ENCODE peak calls at places on chromosomes 3 and 15, in ten cellular contexts. B is glutamatergic neuron, A is endothelial cell, W is omental fat pad, L is fibroblast of lung, R is psoas muscle, U is coronary artery, E is K562, C is activated B cell treated with CpG ODN at 0.5 μM for 24 hours, K is GM20000. I is an unnamed sample.

GRCh38 chr3:115706311-115706829 is 83.1 kb downstream of the GAP43 start:
- DNase-seq in B (no peak), A (no peak), W (no peak), L (no peak), R (no peak), U (no peak), E (no peak), C (no peak), K (no peak), I (no peak)

GRCh38 chr3:119322523-119323400 is 28.6 kb downstream of the ARHGAP31 start:
- DNase-seq in B (peak), A (peak), W (peak), L (peak), R (peak), U (peak), E (peak), C (peak), K (peak), I (peak)

GRCh38 chr3:15955968-15956367 is 158.2 kb upstream of the ANKRD28 start:
- DNase-seq in B (no peak), A (no peak), W (no peak), L (peak), R (no peak), U (no peak), E (no peak), C (no peak), K (no peak), I (no peak)

GRCh38 chr3:72100626-72101187 is 315.8 kb upstream of the PROK2 start:
- DNase-seq in B (peak), A (peak), W (peak), L (peak), R (peak), U (peak), E (peak), C (peak), K (peak), I (peak)

GRCh38 chr15:25798207-25798931 is 64.8 kb downstream of the ATP10A start:
- DNase-seq in B (no peak), A (no peak), W (no peak), L (no peak), R (no peak), U (peak), E (no peak), C (no peak), K (no peak), I (no peak)

GRCh38 chr15:32843211-32843907 is 125.6 kb downstream of the GREM1 start:
- DNase-seq in B (no peak), A (no peak), W (no peak), L (no peak), R (no peak), U (no peak), E (no peak), C (no peak), K (no peak), I (no peak)

GRCh38 chr15:70104227-70104626 is 6.5 kb upstream of the TLE3 start:
- DNase-seq in B (no peak), A (no peak), W (no peak), L (no peak), R (no peak), U (no peak), E (no peak), C (no peak), K (no peak), I (no peak)

GRCh38 chr3:156233875-156234274 is 113.5 kb downstream of the KCNAB1 start:
- DNase-seq in B (no peak), A (no peak), W (no peak), L (no peak), R (no peak), U (no peak), E (no peak), C (no peak), K (no peak), I (no peak)

GRCh38 chr3:111303760-111304159 is 232.1 kb downstream of the NECTIN3 start:
- DNase-seq in B (no peak), A (no peak), W (no peak), L (peak), R (no peak), U (no peak), E (no peak), C (no peak), K (no peak), I (no peak)

GRCh38 chr15:23877502-23878412 is 190.7 kb upstream of the NDN start:
- DNase-seq in B (peak), A (peak), W (no peak), L (peak), R (peak), U (no peak), E (peak), C (no peak), K (peak), I (no peak)

GRCh38 chr3:77147836-77148578 is 108.1 kb downstream of the ROBO2 start:
- DNase-seq in B (no peak), A (no peak), W (no peak), L (peak), R (no peak), U (no peak), E (no peak), C (no peak), K (no peak), I (no peak)

GRCh38 chr15:77808077-77808476 is 175.4 kb upstream of the LINGO1 start:
- DNase-seq in B (no peak), A (no peak), W (no peak), L (no peak), R (no peak), U (no peak), E (no peak), C (no peak), K (no peak), I (no peak)

GRCh38 chr3:38554127-38554827 is 58.1 kb downstream of the EXOG start:
- DNase-seq in B (no peak), A (no peak), W (no peak), L (no peak), R (no peak), U (peak), E (no peak), C (no peak), K (no peak), I (no peak)

GRCh38 chr3:39108309-39108708 is 829 bp downstream of the TTC21A start:
- DNase-seq in B (no peak), A (no peak), W (no peak), L (no peak), R (no peak), U (no peak), E (no peak), C (no peak), K (peak), I (peak)

GRCh38 chr15:74955017-74955416 is 1.6 kb downstream of the RPP25 start:
- DNase-seq in B (no peak), A (no peak), W (no peak), L (no peak), R (no peak), U (no peak), E (peak), C (no peak), K (no peak), I (no peak)

GRCh38 chr3:13122101-13123055 is 49.1 kb upstream of the IQSEC1 start:
- DNase-seq in B (no peak), A (no peak), W (no peak), L (no peak), R (no peak), U (peak), E (no peak), C (no peak), K (no peak), I (no peak)

GRCh38 chr3:49721861-49722781 is 1.6 kb downstream of the GMPPB start:
- DNase-seq in B (no peak), A (no peak), W (no peak), L (no peak), R (no peak), U (peak), E (no peak), C (no peak), K (peak), I (no peak)

GRCh38 chr3:49723301-49723630 is 485 bp downstream of the GMPPB start:
- DNase-seq in B (peak), A (peak), W (no peak), L (peak), R (peak), U (peak), E (peak), C (peak), K (peak), I (peak)

GRCh38 chr3:49724586-49724985 is 835 bp upstream of the GMPPB start:
- DNase-seq in B (no peak), A (no peak), W (no peak), L (no peak), R (no peak), U (peak), E (peak), C (peak), K (peak), I (peak)

GRCh38 chr3:49722896-49723295 is 855 bp downstream of the GMPPB start:
- DNase-seq in B (no peak), A (no peak), W (no peak), L (no peak), R (no peak), U (peak), E (no peak), C (no peak), K (peak), I (no peak)

DNA sequence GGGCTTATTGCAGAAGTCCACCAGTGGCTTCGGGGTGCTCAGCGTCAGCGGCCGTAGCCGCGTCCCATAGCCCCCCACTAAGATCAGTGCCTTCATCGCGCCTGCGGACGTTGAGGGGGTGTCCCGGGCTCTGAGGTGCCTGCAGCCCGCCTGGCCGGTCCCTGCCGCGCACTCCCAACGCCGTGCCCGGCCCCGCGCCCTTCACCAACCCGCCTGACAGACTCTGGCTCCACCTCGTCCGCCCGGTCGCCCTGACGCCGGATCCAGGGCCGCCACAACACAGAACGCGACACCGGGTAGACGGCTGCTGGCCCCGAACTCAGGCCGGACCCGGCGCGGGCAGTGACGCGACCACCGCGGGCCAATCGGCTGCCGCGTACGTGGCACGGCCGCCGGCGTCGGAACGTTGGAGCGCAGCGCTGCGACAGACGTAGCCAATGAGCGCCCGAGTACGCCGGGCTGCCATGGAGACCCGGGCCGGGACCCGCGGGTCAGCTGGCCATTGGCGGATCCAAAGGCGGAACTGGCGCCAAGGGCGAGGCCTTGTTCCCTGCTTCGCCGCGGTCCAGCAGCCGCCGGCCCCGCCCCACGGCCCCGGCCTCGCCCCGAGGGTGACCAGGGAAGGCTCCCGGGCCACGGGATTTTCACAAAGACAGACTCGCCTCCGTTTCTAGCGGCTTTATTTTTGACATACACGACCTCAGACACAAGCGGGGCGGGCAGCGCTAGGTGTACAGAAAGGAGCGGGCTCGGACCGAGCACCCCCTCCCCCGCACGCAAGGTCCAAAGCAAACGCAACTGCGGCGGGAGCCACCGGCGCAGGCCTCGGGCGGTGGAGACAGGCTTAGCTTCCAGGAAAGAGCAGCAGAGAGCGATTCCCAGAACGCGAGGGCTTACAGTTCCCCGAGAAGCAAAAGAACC is at the start of gene GMPPB:
- DNase-seq in B (peak), A (peak), W (peak), L (peak), R (peak), U (peak), E (peak), C (peak), K (peak), I (peak)
- TF ChIP-seq CTCF in B (no peak), A (no peak), W (no peak), L (no peak), R (no peak), U (no peak), E (no peak), C (no peak), K (no peak), I (no peak)

DNA sequence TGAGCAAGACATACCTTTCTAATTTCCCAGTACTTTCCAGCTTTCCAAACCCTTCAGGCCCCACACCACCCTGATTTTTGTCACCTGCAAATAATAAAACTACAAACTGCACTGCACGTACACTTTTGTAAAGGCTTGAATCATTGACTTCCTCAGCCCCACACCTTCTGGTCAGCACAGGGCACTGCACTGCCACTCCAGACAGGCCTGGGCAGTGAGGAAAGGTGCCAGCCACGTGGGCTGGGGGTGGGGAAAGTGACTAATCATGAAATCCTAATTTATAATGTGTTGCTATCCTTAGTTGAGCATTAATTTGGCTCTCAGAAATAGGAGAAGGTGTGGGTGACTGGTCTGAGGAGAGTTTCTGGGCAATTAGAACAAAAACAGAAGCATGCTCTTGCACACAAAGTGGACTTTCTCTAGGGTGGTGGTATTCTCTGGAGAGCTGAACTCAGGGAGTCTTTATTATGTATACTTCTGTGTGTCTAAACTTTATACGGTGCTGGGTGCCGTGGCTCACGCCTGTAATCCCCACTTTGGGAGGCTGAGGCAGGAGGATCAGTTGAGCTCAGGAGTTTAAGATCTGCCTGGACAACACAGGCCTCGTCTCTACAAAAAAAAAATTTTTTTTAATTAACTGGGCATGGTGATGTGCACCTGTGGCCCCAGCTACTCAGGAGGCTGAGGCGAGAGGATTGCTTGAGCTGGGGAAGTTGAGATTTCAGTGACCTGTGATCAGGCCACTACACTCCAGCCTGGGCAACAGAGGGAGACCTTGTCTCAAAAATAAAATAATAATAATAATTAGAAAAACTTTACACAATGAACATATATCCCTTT is 58.2 kb upstream of the FLNB start:
- DNase-seq in B (no peak), A (no peak), W (no peak), L (peak), R (no peak), U (no peak), E (no peak), C (no peak), K (no peak), I (no peak)
- TF ChIP-seq CTCF in B (no peak), A (no peak), W (no peak), L (no peak), R (peak), U (peak), E (no peak), C (no peak), K (no peak), I (no peak)

GRCh38 chr15:29124581-29125381 is 144.8 kb downstream of the NSMCE3 start:
- DNase-seq in B (peak), A (no peak), W (no peak), L (no peak), R (no peak), U (no peak), E (peak), C (no peak), K (no peak), I (no peak)
- TF ChIP-seq CTCF in B (no peak), A (no peak), W (no peak), L (no peak), R (no peak), U (no peak), E (peak), C (no peak), K (no peak), I (no peak)

DNA sequence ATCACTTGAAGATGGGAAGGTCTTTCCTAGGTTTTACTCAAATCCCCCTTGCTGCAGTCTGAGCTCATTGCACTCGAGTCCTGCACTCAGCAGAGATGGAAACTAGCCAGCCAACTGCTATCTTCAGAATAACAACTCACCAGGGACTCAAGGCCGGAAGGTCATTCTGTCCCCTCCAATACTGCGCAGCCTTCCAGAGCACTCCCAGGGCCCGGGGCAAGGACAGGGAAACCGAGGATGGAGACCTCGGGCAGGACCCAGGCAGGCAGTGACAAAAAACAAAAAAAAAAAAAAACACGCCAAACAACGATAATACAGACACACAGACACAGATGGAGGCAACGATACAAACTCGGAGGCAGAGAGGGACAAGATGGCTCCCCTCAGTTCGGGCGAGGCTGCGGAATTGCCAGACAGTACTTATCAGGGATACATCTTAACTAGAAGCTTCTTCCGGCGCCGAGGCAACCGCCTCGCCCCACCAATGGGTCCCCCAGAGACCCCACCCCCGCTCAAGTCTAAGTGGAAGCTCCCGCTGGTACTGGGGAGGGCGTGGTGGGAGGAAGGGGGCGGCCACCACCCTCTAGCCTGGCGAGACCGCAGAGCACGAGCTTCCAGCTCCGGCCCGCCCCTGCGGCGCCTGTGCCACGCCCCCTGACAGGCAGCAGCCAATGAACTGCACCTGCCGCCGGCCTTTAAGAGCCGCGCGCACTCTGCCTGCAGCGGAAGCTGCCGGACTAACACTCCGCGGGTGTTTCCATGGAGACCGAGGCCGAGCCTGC is 7.0 kb upstream of the MAP1A start:
- DNase-seq in B (peak), A (peak), W (peak), L (peak), R (peak), U (peak), E (peak), C (peak), K (peak), I (peak)
- TF ChIP-seq CTCF in B (peak), A (peak), W (no peak), L (peak), R (peak), U (no peak), E (peak), C (no peak), K (no peak), I (no peak)

GRCh38 chr3:127764841-127765362 is 57.4 kb downstream of the MGLL start:
- DNase-seq in B (no peak), A (no peak), W (no peak), L (no peak), R (no peak), U (no peak), E (no peak), C (no peak), K (no peak), I (peak)
- TF ChIP-seq CTCF in B (no peak), A (no peak), W (no peak), L (no peak), R (no peak), U (no peak), E (no peak), C (no peak), K (no peak), I (no peak)

GRCh38 chr3:152793969-152794368 is 41.0 kb upstream of the P2RY1 start:
- DNase-seq in B (no peak), A (no peak), W (no peak), L (no peak), R (no peak), U (no peak), E (no peak), C (no peak), K (no peak), I (no peak)
- TF ChIP-seq CTCF in B (no peak), A (no peak), W (no peak), L (no peak), R (no peak), U (no peak), E (no peak), C (no peak), K (no peak), I (no peak)

GRCh38 chr3:150490212-150490611 is 56.1 kb downstream of the SERP1 start:
- DNase-seq in B (no peak), A (no peak), W (no peak), L (no peak), R (no peak), U (no peak), E (no peak), C (no peak), K (no peak), I (no peak)

GRCh38 chr3:150495149-150495548 is 51.1 kb downstream of the SERP1 start:
- DNase-seq in B (no peak), A (no peak), W (no peak), L (no peak), R (no peak), U (no peak), E (peak), C (no peak), K (no peak), I (no peak)

GRCh38 chr3:150497956-150498355 is 48.3 kb downstream of the SERP1 start:
- DNase-seq in B (no peak), A (no peak), W (no peak), L (peak), R (no peak), U (no peak), E (peak), C (no peak), K (no peak), I (no peak)

GRCh38 chr3:150495563-150496168 is 50.6 kb downstream of the SERP1 start:
- DNase-seq in B (no peak), A (peak), W (no peak), L (peak), R (no peak), U (no peak), E (peak), C (no peak), K (peak), I (peak)
- TF ChIP-seq CTCF in B (peak), A (peak), W (no peak), L (peak), R (peak), U (peak), E (peak), C (peak), K (no peak), I (peak)

GRCh38 chr15:71115567-71116351 is 488 bp downstream of the THSD4 start:
- DNase-seq in B (peak), A (peak), W (no peak), L (peak), R (peak), U (no peak), E (no peak), C (no peak), K (peak), I (peak)
- TF ChIP-seq CTCF in B (no peak), A (no peak), W (no peak), L (no peak), R (no peak), U (no peak), E (no peak), C (no peak), K (no peak), I (no peak)

GRCh38 chr3:165895919-165896318 is 58.7 kb upstream of the BCHE start:
- DNase-seq in B (peak), A (peak), W (no peak), L (peak), R (no peak), U (no peak), E (peak), C (no peak), K (no peak), I (no peak)
- TF ChIP-seq CTCF in B (peak), A (peak), W (no peak), L (no peak), R (no peak), U (no peak), E (peak), C (no peak), K (no peak), I (peak)

GRCh38 chr15:93037341-93038063 is 51.5 kb downstream of the RGMA start:
- DNase-seq in B (peak), A (no peak), W (no peak), L (peak), R (peak), U (peak), E (no peak), C (no peak), K (peak), I (peak)
- TF ChIP-seq CTCF in B (no peak), A (no peak), W (no peak), L (peak), R (peak), U (no peak), E (no peak), C (no peak), K (no peak), I (no peak)